ENCODE peak calls at places on chromosomes 12 and 14, in eight cellular contexts. Z is activated naive CD4-positive, alpha-beta T cell treated with Interleukin-2 at 50 U/mL for 16 hours; Y is activated B cell treated with CpG ODN at 0.5 μM for 24 hours; U is RCC 7860; E is activated T-cell treated with anti-CD3 and anti-CD28 coated beads for 24 hours; G is ureter; W is tibial artery; N is OCI-LY7. P is an unnamed sample.
A peak's percentile ranks its signal among the peaks of the same experiment; 100 is the strongest.

GRCh38 chr12:12474931-12475485 is 87.7 kb downstream of the DUSP16 start:
- DNase-seq in Y (no peak), G (no peak), W (no peak), E (peak; percentile 28), U (no peak), Z (peak; percentile 60), N (no peak), P (no peak)

GRCh38 chr14:55240526-55241178 is 30.6 kb upstream of the FBXO34 start:
- DNase-seq in W (no peak), G (no peak), E (no peak), N (no peak), U (no peak), Y (no peak), Z (no peak), P (no peak)

GRCh38 chr14:95759952-95760351 is 46.0 kb upstream of the TCL1A start:
- DNase-seq in Z (no peak), N (no peak), W (no peak), U (no peak), Y (no peak), E (no peak), G (no peak), P (no peak)

GRCh38 chr14:37090026-37090425 is 82.4 kb downstream of the SLC25A21 start:
- DNase-seq in U (no peak), G (no peak), N (no peak), Y (no peak), E (no peak), Z (no peak), W (no peak), P (no peak)

GRCh38 chr12:112992541-112993398 is 14.5 kb downstream of the OAS2 start:
- DNase-seq in Y (no peak), W (no peak), Z (peak; percentile 68), N (peak; percentile 82), U (peak; percentile 44), E (peak; percentile 44), G (no peak), P (no peak)

GRCh38 chr14:91509083-91509877 is 830 bp downstream of the PPP4R3A start:
- DNase-seq in Z (peak; percentile 54), Y (peak; percentile 48), U (no peak), W (no peak), E (peak; percentile 31), N (peak; percentile 61), G (peak; percentile 60), P (no peak)

GRCh38 chr12:19382563-19382962 is 56.7 kb upstream of the AEBP2 start:
- DNase-seq in Y (no peak), G (no peak), N (no peak), E (no peak), U (no peak), W (no peak), Z (no peak), P (no peak)

GRCh38 chr14:100537701-100538565 is 49.3 kb downstream of the BEGAIN start:
- DNase-seq in W (peak; percentile 11), G (no peak), N (no peak), E (no peak), Z (no peak), U (no peak), Y (no peak), P (peak; percentile 18)

GRCh38 chr14:55298423-55298822 is 27.2 kb downstream of the FBXO34 start:
- DNase-seq in Y (no peak), E (no peak), Z (no peak), G (no peak), U (no peak), W (no peak), N (no peak), P (no peak)

GRCh38 chr12:108613548-108613947 is 15.7 kb upstream of the TMEM119 start:
- DNase-seq in W (no peak), U (peak; percentile 74), N (no peak), G (no peak), Z (no peak), Y (no peak), E (no peak), P (no peak)

GRCh38 chr12:120962487-120963054 is 15.8 kb upstream of the HNF1A start:
- DNase-seq in E (no peak), U (peak; percentile 60), N (no peak), W (no peak), G (no peak), Y (no peak), Z (no peak), P (no peak)

GRCh38 chr12:109443794-109444193 is 33.3 kb downstream of the KCTD10 start:
- DNase-seq in U (no peak), Y (no peak), Z (no peak), G (no peak), N (no peak), W (no peak), E (no peak), P (no peak)

GRCh38 chr12:103880299-103881142 is 39.5 kb upstream of the NT5DC3 start:
- DNase-seq in E (no peak), U (peak; percentile 13), G (no peak), N (no peak), Y (no peak), W (no peak), Z (no peak), P (no peak)

GRCh38 chr14:21781543-21781942 is 107.9 kb upstream of the OR4E1 start:
- DNase-seq in W (no peak), U (no peak), N (no peak), E (no peak), Y (no peak), G (no peak), Z (no peak), P (no peak)

P was measured in uterus.